ENCODE peak calls at places on chromosomes 12 and 14, in eight cellular contexts. T is left kidney, Z is NCI-H1092, U is glutamatergic neuron, H is aorta, K is neuronal stem cell, R is Caki2, J is fibroblast of the aortic adventitia. I is an unnamed sample.

GRCh38 chr14:61421212-61421923 is 100.0 kb downstream of the PRKCH start:
- DNase-seq in T (no peak), Z (no peak), U (no peak), H (no peak), K (no peak), R (no peak), J (no peak), I (no peak)

GRCh38 chr14:61103541-61104339 is 122.7 kb downstream of the SLC38A6 start:
- DNase-seq in T (peak), Z (no peak), U (no peak), H (peak), K (no peak), R (peak), J (peak), I (peak)

GRCh38 chr12:76074701-76075336 is 9.7 kb downstream of the NAP1L1 start:
- DNase-seq in T (no peak), Z (no peak), U (no peak), H (no peak), K (no peak), R (no peak), J (no peak), I (no peak)

GRCh38 chr14:100341301-100342031 is 18.3 kb downstream of the SLC25A47 start:
- DNase-seq in T (peak), Z (no peak), U (no peak), H (peak), K (no peak), R (peak), J (peak), I (peak)

GRCh38 chr12:713281-713875 is 39.0 kb upstream of the WNK1 start:
- DNase-seq in T (no peak), Z (no peak), U (no peak), H (no peak), K (no peak), R (no peak), J (no peak), I (no peak)

GRCh38 chr12:48556631-48557030 is 13.2 kb downstream of the LALBA start:
- DNase-seq in T (no peak), Z (no peak), U (no peak), H (no peak), K (no peak), R (no peak), J (no peak), I (no peak)

GRCh38 chr12:57242691-57243454 is 8.1 kb downstream of the STAC3 start:
- DNase-seq in T (peak), Z (peak), U (peak), H (no peak), K (peak), R (peak), J (peak), I (no peak)

GRCh38 chr14:98198385-98198784 is 1073.6 kb downstream of the BCL11B start:
- DNase-seq in T (no peak), Z (no peak), U (no peak), H (no peak), K (no peak), R (no peak), J (no peak), I (no peak)

GRCh38 chr12:49636979-49637378 is 13.6 kb downstream of the PRPF40B start:
- DNase-seq in T (peak), Z (peak), U (peak), H (no peak), K (peak), R (peak), J (peak), I (no peak)

GRCh38 chr12:57479376-57480115 is at the start of gene ARHGAP9:
- DNase-seq in T (no peak), Z (no peak), U (no peak), H (no peak), K (no peak), R (no peak), J (no peak), I (no peak)

GRCh38 chr12:105466231-105466900 is 135.9 kb downstream of the C12orf75 start:
- DNase-seq in T (no peak), Z (no peak), U (no peak), H (peak), K (no peak), R (no peak), J (no peak), I (no peak)

GRCh38 chr14:96060161-96060933 is 21.2 kb downstream of the C14orf132 start:
- DNase-seq in T (peak), Z (no peak), U (no peak), H (no peak), K (no peak), R (no peak), J (no peak), I (no peak)

GRCh38 chr14:89507521-89507920 is 90.5 kb upstream of the FOXN3 start:
- DNase-seq in T (no peak), Z (no peak), U (no peak), H (no peak), K (no peak), R (peak), J (peak), I (peak)

GRCh38 chr12:125403145-125403789 is 338.0 kb downstream of the AACS start:
- DNase-seq in T (peak), Z (peak), U (no peak), H (no peak), K (peak), R (peak), J (peak), I (peak)

GRCh38 chr12:47901285-47902093 is 3.3 kb downstream of the VDR start:
- DNase-seq in T (no peak), Z (no peak), U (no peak), H (no peak), K (no peak), R (no peak), J (no peak), I (no peak)

GRCh38 chr14:99774204-99774497 is 19.1 kb upstream of the EML1 start:
- DNase-seq in T (no peak), Z (no peak), U (no peak), H (no peak), K (no peak), R (no peak), J (no peak), I (no peak)

GRCh38 chr12:116161588-116161987 is 115.9 kb downstream of the MED13L start:
- DNase-seq in T (no peak), Z (no peak), U (no peak), H (no peak), K (no peak), R (no peak), J (peak), I (no peak)

GRCh38 chr12:103850429-103850828 is 9.4 kb upstream of the NT5DC3 start:
- DNase-seq in T (no peak), Z (no peak), U (no peak), H (no peak), K (no peak), R (no peak), J (no peak), I (no peak)

GRCh38 chr14:22296722-22297121 is 292.3 kb downstream of the DAD1 start:
- DNase-seq in T (peak), Z (no peak), U (no peak), H (no peak), K (no peak), R (peak), J (peak), I (no peak)

GRCh38 chr14:68506021-68506644 is 286.7 kb downstream of the ZFP36L1 start:
- DNase-seq in T (peak), Z (no peak), U (no peak), H (no peak), K (no peak), R (no peak), J (peak), I (peak)

GRCh38 chr12:57459750-57460400 is at the start of gene GLI1:
- DNase-seq in T (peak), Z (no peak), U (no peak), H (no peak), K (no peak), R (no peak), J (no peak), I (no peak)

GRCh38 chr14:39175445-39176262 is 600 bp downstream of the PNN start:
- DNase-seq in T (peak), Z (peak), U (peak), H (no peak), K (no peak), R (no peak), J (no peak), I (no peak)

GRCh38 chr14:24673534-24674203 is 39.7 kb upstream of the GZMB start:
- DNase-seq in T (no peak), Z (no peak), U (no peak), H (no peak), K (no peak), R (no peak), J (no peak), I (no peak)

GRCh38 chr12:124046206-124046740 is 73.3 kb downstream of the ZNF664 start:
- DNase-seq in T (no peak), Z (no peak), U (no peak), H (no peak), K (no peak), R (no peak), J (no peak), I (no peak)

GRCh38 chr12:93959657-93960056 is 188.7 kb upstream of the PLXNC1 start:
- DNase-seq in T (no peak), Z (no peak), U (no peak), H (no peak), K (no peak), R (no peak), J (no peak), I (no peak)

GRCh38 chr12:24111101-24111500 is 161.6 kb upstream of the SOX5 start:
- DNase-seq in T (no peak), Z (no peak), U (no peak), H (no peak), K (no peak), R (no peak), J (peak), I (peak)